ENCODE peak calls at places on chromosomes 6 and 20, in four cellular contexts. A is upper lobe of left lung, X is uterus, I is HCT116. Z is an unnamed sample.

GRCh38 chr20:35907017-35907685 is 47.2 kb downstream of the SCAND1 start:
- DNase-seq in A (no peak), X (no peak), I (no peak), Z (no peak)

GRCh38 chr6:55892749-55893357 is 17.5 kb upstream of the BMP5 start:
- DNase-seq in A (no peak), X (no peak), I (no peak), Z (no peak)

GRCh38 chr20:57600324-57601210 is 19.7 kb downstream of the ZBP1 start:
- DNase-seq in A (no peak), X (no peak), I (no peak), Z (no peak)

GRCh38 chr6:162868397-162868796 is 140.6 kb downstream of the PACRG start:
- DNase-seq in A (peak), X (no peak), I (no peak), Z (no peak)

GRCh38 chr6:82331031-82331773 is 32.4 kb upstream of the TPBG start:
- DNase-seq in A (no peak), X (no peak), I (no peak), Z (no peak)

GRCh38 chr6:70314240-70314639 is 11.4 kb upstream of the COL9A1 start:
- DNase-seq in A (no peak), X (no peak), I (no peak), Z (no peak)

GRCh38 chr6:11128608-11129007 is 17.1 kb upstream of the ERVFRD-1 start:
- DNase-seq in A (no peak), X (no peak), I (no peak), Z (no peak)

GRCh38 chr20:17083738-17084137 is 143.1 kb upstream of the PCSK2 start:
- DNase-seq in A (no peak), X (no peak), I (no peak), Z (no peak)

GRCh38 chr6:169800668-169801395 is 49.4 kb downstream of the ERMARD start:
- DNase-seq in A (peak), X (no peak), I (peak), Z (no peak)

GRCh38 chr6:30074331-30075093 is 1.1 kb downstream of the RNF39 start:
- DNase-seq in A (peak), X (no peak), I (no peak), Z (peak)

GRCh38 chr6:30741789-30742315 is 635 bp downstream of the FLOT1 start:
- DNase-seq in A (no peak), X (no peak), I (no peak), Z (no peak)

GRCh38 chr20:62001178-62001715 is 64.4 kb downstream of the TAF4 start:
- DNase-seq in A (peak), X (no peak), I (no peak), Z (no peak)

GRCh38 chr20:2032168-2032567 is 38.3 kb upstream of the PDYN start:
- DNase-seq in A (no peak), X (no peak), I (no peak), Z (no peak)

GRCh38 chr6:110949679-110950285 is 8.7 kb upstream of the GTF3C6 start:
- DNase-seq in A (no peak), X (no peak), I (peak), Z (no peak)

GRCh38 chr6:26329763-26330511 is 35.1 kb upstream of the BTN3A2 start:
- DNase-seq in A (no peak), X (no peak), I (no peak), Z (no peak)

GRCh38 chr6:27847706-27848105 is 64.5 kb downstream of the OR2B2 start:
- DNase-seq in A (no peak), X (no peak), I (no peak), Z (no peak)

GRCh38 chr20:50577175-50578018 is 67.2 kb downstream of the PTPN1 start:
- DNase-seq in A (no peak), X (no peak), I (no peak), Z (peak)

GRCh38 chr20:39089029-39089428 is 126.9 kb downstream of the DHX35 start:
- DNase-seq in A (no peak), X (no peak), I (no peak), Z (no peak)

GRCh38 chr20:48738399-48739304 is 89.1 kb downstream of the PREX1 start:
- DNase-seq in A (no peak), X (no peak), I (no peak), Z (no peak)

GRCh38 chr6:128179890-128180440 is 279.1 kb upstream of the THEMIS start:
- DNase-seq in A (no peak), X (no peak), I (no peak), Z (no peak)

GRCh38 chr6:113856571-113857564 is at the start of gene MARCKS:
- DNase-seq in A (peak), X (peak), I (peak), Z (peak)

GRCh38 chr20:40741507-40742106 is 52.6 kb upstream of the MAFB start:
- DNase-seq in A (no peak), X (no peak), I (peak), Z (no peak)

GRCh38 chr6:21171801-21172200 is 421.8 kb upstream of the SOX4 start:
- DNase-seq in A (no peak), X (no peak), I (no peak), Z (no peak)

GRCh38 chr20:41395669-41396664 is 29.3 kb upstream of the EMILIN3 start:
- DNase-seq in A (no peak), X (no peak), I (no peak), Z (no peak)

GRCh38 chr6:47595785-47596184 is 102.6 kb upstream of the ADGRF4 start:
- DNase-seq in A (no peak), X (no peak), I (no peak), Z (no peak)

GRCh38 chr20:48697845-48698491 is 129.8 kb downstream of the PREX1 start:
- DNase-seq in A (no peak), X (no peak), I (no peak), Z (peak)

GRCh38 chr6:35476004-35476403 is 7.8 kb downstream of the RPL10A start:
- DNase-seq in A (no peak), X (no peak), I (no peak), Z (no peak)

DNA sequence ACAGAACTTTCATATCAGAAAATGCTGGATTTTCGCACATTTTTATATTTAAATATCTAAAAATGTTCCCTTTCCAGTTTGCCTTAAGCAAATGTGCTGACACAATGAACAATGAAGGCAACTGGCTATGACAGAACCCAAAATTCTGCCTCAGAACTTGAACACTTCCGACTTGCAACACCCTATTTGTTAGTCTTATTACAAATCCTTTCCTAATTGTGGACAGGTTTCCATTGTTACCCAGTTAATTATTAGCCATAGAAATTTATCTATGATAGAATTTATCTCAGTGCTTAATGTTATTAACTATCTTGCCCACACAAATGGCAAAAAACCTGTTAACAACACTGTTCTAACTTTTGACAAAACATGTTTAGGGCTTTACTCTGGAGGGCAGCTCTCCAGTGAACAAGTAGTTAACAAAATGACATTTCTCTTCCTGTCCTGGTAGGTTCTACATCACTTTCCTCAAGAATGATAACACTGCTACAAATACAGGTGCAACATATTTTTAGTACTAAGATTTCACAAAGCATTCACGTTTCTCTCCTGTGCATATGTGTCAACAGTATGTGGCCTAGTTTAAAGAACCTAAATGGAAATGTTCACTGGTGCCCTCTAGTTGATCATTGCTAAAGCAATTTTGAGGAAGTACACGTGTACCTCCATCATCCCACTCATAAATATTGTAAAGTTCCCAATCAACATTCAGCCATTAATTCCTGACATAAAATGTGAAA is 58.4 kb downstream of the HIVEP2 start:
- DNase-seq in A (no peak), X (no peak), I (no peak), Z (no peak)
- TF ChIP-seq CTCF in A (no peak), X (peak), I (peak), Z (no peak)

DNA sequence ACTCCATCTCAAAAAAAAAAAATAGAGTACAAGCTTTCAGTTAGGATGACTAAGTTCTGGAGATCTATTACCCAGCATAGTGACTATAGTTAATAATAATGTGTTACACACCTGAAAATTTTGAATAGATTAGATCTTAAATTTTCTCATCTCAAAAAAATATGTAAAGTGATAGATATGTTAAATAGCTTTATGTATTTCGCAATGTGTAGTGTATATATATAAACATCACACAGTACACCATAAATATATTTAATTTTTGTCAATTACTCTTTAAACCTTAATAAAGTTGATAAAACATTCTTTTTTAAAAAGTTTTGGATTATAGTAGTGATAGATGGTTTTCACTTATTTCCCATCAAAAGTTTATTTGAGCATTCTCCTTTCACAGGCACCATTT is 25.6 kb upstream of the LOC128125822 start:
- DNase-seq in A (no peak), X (no peak), I (no peak), Z (no peak)
- TF ChIP-seq POLR2A in A (no peak), X (no peak), I (no peak), Z (no peak)

GRCh38 chr6:107489636-107490567 is at the start of gene SOBP:
- DNase-seq in A (peak), X (peak), I (no peak), Z (peak)
- TF ChIP-seq CTCF in A (no peak), X (peak), I (no peak), Z (no peak)

GRCh38 chr20:19977373-19977770 is 39.8 kb upstream of the NAA20 start:
- DNase-seq in A (no peak), X (no peak), I (no peak), Z (no peak)
- TF ChIP-seq POLR2A in A (no peak), X (no peak), I (no peak), Z (no peak)

GRCh38 chr6:165725201-165725600 is 62.2 kb upstream of the PDE10A start:
- DNase-seq in A (no peak), X (no peak), I (no peak), Z (no peak)
- TF ChIP-seq CTCF in A (no peak), X (no peak), I (no peak), Z (no peak)

GRCh38 chr20:31722388-31723281 is at the start of gene BCL2L1:
- DNase-seq in A (peak), X (peak), I (peak), Z (peak)
- TF ChIP-seq POLR2A in A (peak), X (peak), I (peak), Z (peak)

GRCh38 chr6:159758031-159759001 is 3.5 kb upstream of the ACAT2 start:
- DNase-seq in A (no peak), X (no peak), I (peak), Z (no peak)
- TF ChIP-seq CTCF in A (no peak), X (no peak), I (peak), Z (no peak)

GRCh38 chr6:118284736-118285360 is 263.2 kb upstream of the PLN start:
- DNase-seq in A (no peak), X (no peak), I (no peak), Z (no peak)

GRCh38 chr6:118277631-118278030 is 270.5 kb upstream of the PLN start:
- DNase-seq in A (no peak), X (no peak), I (no peak), Z (no peak)

GRCh38 chr6:118280210-118280609 is 267.9 kb upstream of the PLN start:
- DNase-seq in A (no peak), X (no peak), I (no peak), Z (no peak)

GRCh38 chr6:118283759-118284158 is 264.3 kb upstream of the PLN start:
- DNase-seq in A (no peak), X (peak), I (peak), Z (no peak)

DNA sequence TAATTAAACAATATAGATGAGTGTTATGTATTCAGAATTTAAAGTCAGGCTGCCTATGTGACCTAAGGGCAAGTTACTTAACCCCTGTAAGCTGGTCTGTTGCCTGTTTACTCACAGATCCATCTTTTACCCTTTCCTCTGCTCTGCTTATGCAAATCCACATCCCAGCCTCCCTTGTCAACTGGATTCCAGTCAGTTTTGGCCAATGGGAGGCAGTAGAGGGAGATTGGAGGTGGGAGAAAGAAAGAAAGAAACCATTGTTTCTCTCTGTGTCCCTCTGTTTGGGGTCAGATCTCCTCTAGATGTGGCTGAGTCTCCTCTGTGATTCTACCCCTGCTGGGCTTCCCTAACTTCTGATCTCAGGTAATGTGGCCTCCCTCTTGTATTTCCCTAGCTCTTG is 266.8 kb upstream of the PLN start:
- DNase-seq in A (no peak), X (no peak), I (no peak), Z (no peak)
- TF ChIP-seq POLR2A in A (no peak), X (no peak), I (no peak), Z (no peak)